ENCODE peak calls at places on chromosomes 2 and 18, in ten cellular contexts. One of them, this sample, is unnamed.

GRCh38 chr2:227324671-227325055 is 388 bp upstream of the MFF start:
- DNase-seq in HL-60: no peak
- DNase-seq in adrenal gland: peak; percentile 15
- DNase-seq in breast epithelium: no peak
- DNase-seq in AG04450: no peak
- DNase-seq in caudate nucleus: peak; percentile 69
- DNase-seq in fibroblast of lung: no peak
- DNase-seq in heart left ventricle: no peak
- DNase-seq in stomach: no peak
- DNase-seq in cardiac muscle cell: no peak
- DNase-seq in this sample: no peak

GRCh38 chr2:217816396-217816869 is 186.4 kb downstream of the TNS1 start:
- DNase-seq in HL-60: no peak
- DNase-seq in fibroblast of lung: no peak
- DNase-seq in adrenal gland: no peak
- DNase-seq in breast epithelium: no peak
- DNase-seq in cardiac muscle cell: peak; percentile 57
- DNase-seq in AG04450: no peak
- DNase-seq in caudate nucleus: no peak
- DNase-seq in heart left ventricle: peak; percentile 79
- DNase-seq in stomach: no peak
- DNase-seq in this sample: no peak

GRCh38 chr2:68620762-68621161 is 22.6 kb upstream of the PROKR1 start:
- DNase-seq in HL-60: peak; percentile 12
- DNase-seq in breast epithelium: no peak
- DNase-seq in heart left ventricle: no peak
- DNase-seq in AG04450: no peak
- DNase-seq in stomach: no peak
- DNase-seq in fibroblast of lung: no peak
- DNase-seq in caudate nucleus: no peak
- DNase-seq in cardiac muscle cell: no peak
- DNase-seq in adrenal gland: no peak
- DNase-seq in this sample: no peak

GRCh38 chr2:55459741-55460274 is 40.2 kb upstream of the CCDC88A start:
- DNase-seq in breast epithelium: no peak
- DNase-seq in AG04450: no peak
- DNase-seq in caudate nucleus: no peak
- DNase-seq in HL-60: no peak
- DNase-seq in stomach: no peak
- DNase-seq in adrenal gland: no peak
- DNase-seq in cardiac muscle cell: no peak
- DNase-seq in fibroblast of lung: no peak
- DNase-seq in heart left ventricle: no peak
- DNase-seq in this sample: no peak

GRCh38 chr18:74745658-74746403 is 148.2 kb downstream of the ZNF407 start:
- DNase-seq in stomach: no peak
- DNase-seq in cardiac muscle cell: peak; percentile 45
- DNase-seq in caudate nucleus: no peak
- DNase-seq in heart left ventricle: no peak
- DNase-seq in adrenal gland: no peak
- DNase-seq in fibroblast of lung: peak; percentile 87
- DNase-seq in AG04450: peak; percentile 27
- DNase-seq in breast epithelium: no peak
- DNase-seq in HL-60: no peak
- DNase-seq in this sample: no peak

GRCh38 chr2:74882299-74882687 is 48.4 kb downstream of the HK2 start:
- DNase-seq in caudate nucleus: no peak
- DNase-seq in HL-60: no peak
- DNase-seq in heart left ventricle: no peak
- DNase-seq in AG04450: no peak
- DNase-seq in cardiac muscle cell: no peak
- DNase-seq in fibroblast of lung: no peak
- DNase-seq in adrenal gland: no peak
- DNase-seq in breast epithelium: no peak
- DNase-seq in stomach: no peak
- DNase-seq in this sample: no peak

GRCh38 chr18:36499938-36500337 is 202.4 kb downstream of the FHOD3 start:
- DNase-seq in heart left ventricle: no peak
- DNase-seq in AG04450: no peak
- DNase-seq in breast epithelium: no peak
- DNase-seq in HL-60: no peak
- DNase-seq in stomach: no peak
- DNase-seq in caudate nucleus: no peak
- DNase-seq in fibroblast of lung: peak; percentile 69
- DNase-seq in cardiac muscle cell: peak; percentile 45
- DNase-seq in adrenal gland: no peak
- DNase-seq in this sample: no peak

GRCh38 chr2:236663267-236663666 is 93.6 kb downstream of the ACKR3 start:
- DNase-seq in fibroblast of lung: peak; percentile 81
- DNase-seq in AG04450: no peak
- DNase-seq in heart left ventricle: peak; percentile 79
- DNase-seq in caudate nucleus: no peak
- DNase-seq in adrenal gland: no peak
- DNase-seq in cardiac muscle cell: peak; percentile 91
- DNase-seq in HL-60: no peak
- DNase-seq in stomach: no peak
- DNase-seq in breast epithelium: no peak
- DNase-seq in this sample: peak; percentile 76

GRCh38 chr2:230160112-230160660 is 59.6 kb downstream of the SP110 start:
- DNase-seq in cardiac muscle cell: peak; percentile 62
- DNase-seq in breast epithelium: no peak
- DNase-seq in adrenal gland: peak; percentile 61
- DNase-seq in fibroblast of lung: peak; percentile 11
- DNase-seq in AG04450: peak; percentile 7
- DNase-seq in heart left ventricle: peak; percentile 66
- DNase-seq in HL-60: peak; percentile 60
- DNase-seq in caudate nucleus: peak; percentile 23
- DNase-seq in stomach: peak; percentile 59
- DNase-seq in this sample: no peak

GRCh38 chr2:176096986-176097819 is 2.4 kb upstream of the HOXD12 start:
- DNase-seq in HL-60: no peak
- DNase-seq in adrenal gland: peak; percentile 45
- DNase-seq in cardiac muscle cell: peak; percentile 65
- DNase-seq in stomach: peak; percentile 76
- DNase-seq in caudate nucleus: no peak
- DNase-seq in AG04450: peak; percentile 10
- DNase-seq in breast epithelium: no peak
- DNase-seq in fibroblast of lung: peak; percentile 33
- DNase-seq in heart left ventricle: peak; percentile 77
- DNase-seq in this sample: no peak

GRCh38 chr2:172931923-172932520 is 143.6 kb upstream of the MAP3K20 start:
- DNase-seq in fibroblast of lung: peak; percentile 55
- DNase-seq in adrenal gland: peak; percentile 72
- DNase-seq in breast epithelium: no peak
- DNase-seq in cardiac muscle cell: peak; percentile 85
- DNase-seq in HL-60: no peak
- DNase-seq in heart left ventricle: no peak
- DNase-seq in caudate nucleus: peak; percentile 62
- DNase-seq in stomach: peak; percentile 66
- DNase-seq in AG04450: peak; percentile 49
- DNase-seq in this sample: no peak

GRCh38 chr18:7177131-7177744 is 53.7 kb upstream of the LRRC30 start:
- DNase-seq in adrenal gland: peak; percentile 76
- DNase-seq in stomach: no peak
- DNase-seq in breast epithelium: no peak
- DNase-seq in caudate nucleus: peak; percentile 2
- DNase-seq in cardiac muscle cell: peak; percentile 92
- DNase-seq in HL-60: no peak
- DNase-seq in AG04450: peak; percentile 44
- DNase-seq in fibroblast of lung: peak; percentile 65
- DNase-seq in heart left ventricle: no peak
- DNase-seq in this sample: no peak

GRCh38 chr18:79588636-79589481 is 90.7 kb upstream of the CTDP1 start:
- DNase-seq in fibroblast of lung: peak; percentile 98
- DNase-seq in HL-60: no peak
- DNase-seq in caudate nucleus: no peak
- DNase-seq in heart left ventricle: peak; percentile 91
- DNase-seq in AG04450: peak; percentile 55
- DNase-seq in breast epithelium: peak; percentile 71
- DNase-seq in cardiac muscle cell: peak; percentile 99
- DNase-seq in adrenal gland: peak; percentile 89
- DNase-seq in stomach: peak; percentile 60
- DNase-seq in this sample: peak; percentile 98

GRCh38 chr2:241584446-241584845 is 25.9 kb downstream of the BOK start:
- DNase-seq in heart left ventricle: no peak
- DNase-seq in adrenal gland: no peak
- DNase-seq in AG04450: no peak
- DNase-seq in fibroblast of lung: peak; percentile 82
- DNase-seq in breast epithelium: no peak
- DNase-seq in caudate nucleus: peak; percentile 35
- DNase-seq in HL-60: peak; percentile 6
- DNase-seq in stomach: no peak
- DNase-seq in cardiac muscle cell: peak; percentile 44
- DNase-seq in this sample: no peak

GRCh38 chr2:150882751-150883520 is 378.7 kb downstream of the RBM43 start:
- DNase-seq in fibroblast of lung: peak; percentile 42
- DNase-seq in stomach: no peak
- DNase-seq in heart left ventricle: no peak
- DNase-seq in adrenal gland: no peak
- DNase-seq in HL-60: no peak
- DNase-seq in breast epithelium: no peak
- DNase-seq in caudate nucleus: no peak
- DNase-seq in cardiac muscle cell: peak; percentile 58
- DNase-seq in AG04450: no peak
- DNase-seq in this sample: no peak

GRCh38 chr18:62784338-62784965 is 69.1 kb downstream of the PHLPP1 start:
- DNase-seq in stomach: no peak
- DNase-seq in HL-60: peak; percentile 68
- DNase-seq in breast epithelium: no peak
- DNase-seq in cardiac muscle cell: peak; percentile 64
- DNase-seq in adrenal gland: no peak
- DNase-seq in fibroblast of lung: peak; percentile 60
- DNase-seq in caudate nucleus: no peak
- DNase-seq in AG04450: no peak
- DNase-seq in heart left ventricle: no peak
- DNase-seq in this sample: no peak

DNA sequence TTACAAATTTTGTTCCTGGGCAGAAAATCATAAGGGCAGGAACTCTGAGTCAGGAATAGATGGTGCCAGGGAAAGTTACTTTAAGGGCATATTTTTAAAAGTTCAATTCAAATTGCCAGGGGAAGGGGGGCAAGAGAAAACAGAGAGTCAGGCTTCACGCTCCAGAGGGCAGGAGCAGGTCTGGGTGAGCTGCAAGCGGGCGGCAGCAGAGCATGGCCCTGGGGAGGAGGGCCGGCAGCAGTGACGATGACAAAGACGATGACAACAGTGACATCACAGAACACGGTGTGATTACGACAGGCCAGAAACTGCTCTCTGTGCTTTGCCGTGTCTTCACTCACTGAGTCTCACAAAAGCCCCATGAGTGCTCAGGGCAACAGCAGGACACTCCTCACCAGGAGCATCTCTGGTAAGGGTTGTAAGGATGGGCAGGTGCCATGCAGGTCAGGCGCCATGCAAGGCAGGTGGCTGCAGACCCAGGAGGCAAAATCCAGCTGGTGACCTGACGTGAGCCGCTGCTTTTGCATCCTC is 23.3 kb downstream of the CHST10 start:
- DNase-seq in cardiac muscle cell: no peak
- DNase-seq in heart left ventricle: no peak
- DNase-seq in HL-60: no peak
- DNase-seq in stomach: no peak
- DNase-seq in caudate nucleus: no peak
- DNase-seq in breast epithelium: no peak
- DNase-seq in AG04450: no peak
- DNase-seq in fibroblast of lung: no peak
- DNase-seq in adrenal gland: no peak
- DNase-seq in this sample: peak; percentile 43
- H3K27ac ChIP-seq in cardiac muscle cell: no peak overlapping the region
- H3K27ac ChIP-seq in heart left ventricle: no peak overlapping the region
- H3K27ac ChIP-seq in HL-60: no peak overlapping the region
- H3K27ac ChIP-seq in stomach: no peak overlapping the region
- H3K27ac ChIP-seq in caudate nucleus: no peak overlapping the region
- H3K27ac ChIP-seq in breast epithelium: no peak overlapping the region
- H3K27ac ChIP-seq in AG04450: no peak overlapping the region
- H3K27ac ChIP-seq in fibroblast of lung: no peak overlapping the region
- H3K27ac ChIP-seq in adrenal gland: no peak overlapping the region
- H3K27ac ChIP-seq in this sample: no peak overlapping the region

DNA sequence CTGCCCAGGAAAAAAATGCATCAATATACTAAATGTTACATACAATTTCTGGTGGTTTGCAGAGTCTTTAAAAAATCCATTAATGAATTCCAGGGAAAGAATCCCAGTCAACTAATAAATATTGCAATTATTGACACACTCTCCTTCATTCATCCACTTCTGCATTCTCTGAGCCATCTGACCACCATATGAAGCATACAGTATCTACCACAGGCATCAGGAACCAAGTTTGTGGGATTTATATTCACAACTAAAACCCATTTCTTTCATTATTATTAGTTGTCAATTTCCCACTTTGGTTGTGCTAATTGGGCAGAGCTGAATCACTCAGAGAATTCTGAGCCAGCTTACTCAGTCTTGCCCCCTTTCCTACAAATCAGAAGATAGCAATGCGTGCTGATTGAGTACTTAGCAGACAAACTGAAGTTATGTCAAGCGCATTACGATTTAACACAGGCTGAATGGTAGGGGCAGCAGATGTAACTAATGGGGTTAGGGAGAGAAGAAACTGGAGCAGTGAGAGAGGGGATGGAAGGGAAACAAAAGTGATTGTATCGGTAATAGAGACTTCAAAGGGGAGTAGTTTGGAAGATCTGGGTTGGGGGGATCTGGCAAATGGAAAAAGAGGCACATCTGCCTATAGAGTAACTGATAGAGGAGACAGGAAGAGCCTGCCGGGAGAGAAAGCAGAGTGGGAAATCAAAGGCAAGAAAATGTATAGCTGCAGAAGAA is 52.3 kb downstream of the ZEB2 start:
- DNase-seq in stomach: no peak
- DNase-seq in caudate nucleus: no peak
- DNase-seq in adrenal gland: no peak
- DNase-seq in AG04450: no peak
- DNase-seq in fibroblast of lung: no peak
- DNase-seq in HL-60: no peak
- DNase-seq in heart left ventricle: no peak
- DNase-seq in breast epithelium: no peak
- DNase-seq in cardiac muscle cell: no peak
- DNase-seq in this sample: no peak
- H3K27ac ChIP-seq in stomach: peak overlapping the region; percentile 7
- H3K27ac ChIP-seq in caudate nucleus: peak overlapping the region; percentile 96
- H3K27ac ChIP-seq in adrenal gland: no peak overlapping the region
- H3K27ac ChIP-seq in AG04450: no peak overlapping the region
- H3K27ac ChIP-seq in fibroblast of lung: no peak overlapping the region
- H3K27ac ChIP-seq in HL-60: no peak overlapping the region
- H3K27ac ChIP-seq in heart left ventricle: no peak overlapping the region
- H3K27ac ChIP-seq in breast epithelium: no peak overlapping the region
- H3K27ac ChIP-seq in cardiac muscle cell: no peak overlapping the region
- H3K27ac ChIP-seq in this sample: peak overlapping the region; percentile 11

GRCh38 chr18:28078298-28078697 is 98.6 kb downstream of the CDH2 start:
- DNase-seq in caudate nucleus: no peak
- DNase-seq in AG04450: no peak
- DNase-seq in fibroblast of lung: peak; percentile 61
- DNase-seq in breast epithelium: no peak
- DNase-seq in HL-60: no peak
- DNase-seq in stomach: no peak
- DNase-seq in cardiac muscle cell: no peak
- DNase-seq in adrenal gland: no peak
- DNase-seq in heart left ventricle: no peak
- DNase-seq in this sample: no peak
- H3K27ac ChIP-seq in caudate nucleus: no peak overlapping the region
- H3K27ac ChIP-seq in AG04450: no peak overlapping the region
- H3K27ac ChIP-seq in fibroblast of lung: no peak overlapping the region
- H3K27ac ChIP-seq in breast epithelium: no peak overlapping the region
- H3K27ac ChIP-seq in HL-60: no peak overlapping the region
- H3K27ac ChIP-seq in stomach: no peak overlapping the region
- H3K27ac ChIP-seq in cardiac muscle cell: peak overlapping the region; percentile 38
- H3K27ac ChIP-seq in adrenal gland: no peak overlapping the region
- H3K27ac ChIP-seq in heart left ventricle: no peak overlapping the region
- H3K27ac ChIP-seq in this sample: no peak overlapping the region

GRCh38 chr18:21933931-21934765 is 193.6 kb downstream of the MIB1 start:
- DNase-seq in HL-60: no peak
- DNase-seq in caudate nucleus: no peak
- DNase-seq in breast epithelium: no peak
- DNase-seq in adrenal gland: no peak
- DNase-seq in heart left ventricle: no peak
- DNase-seq in fibroblast of lung: no peak
- DNase-seq in AG04450: no peak
- DNase-seq in cardiac muscle cell: no peak
- DNase-seq in stomach: no peak
- DNase-seq in this sample: no peak
- H3K27ac ChIP-seq in HL-60: no peak overlapping the region
- H3K27ac ChIP-seq in caudate nucleus: no peak overlapping the region
- H3K27ac ChIP-seq in breast epithelium: no peak overlapping the region
- H3K27ac ChIP-seq in adrenal gland: no peak overlapping the region
- H3K27ac ChIP-seq in heart left ventricle: no peak overlapping the region
- H3K27ac ChIP-seq in fibroblast of lung: no peak overlapping the region
- H3K27ac ChIP-seq in AG04450: no peak overlapping the region
- H3K27ac ChIP-seq in cardiac muscle cell: no peak overlapping the region
- H3K27ac ChIP-seq in stomach: no peak overlapping the region
- H3K27ac ChIP-seq in this sample: no peak overlapping the region